ENCODE peak calls at places on chromosomes 3 and 15, in ten cellular contexts. One of them, this sample, is unnamed.

GRCh38 chr3:64680334-64680733 is 7.5 kb downstream of the ADAMTS9 start:
- DNase-seq in CD4-positive, alpha-beta T cell: no peak
- DNase-seq in hepatocyte: no peak
- DNase-seq in neural crest cell: no peak
- DNase-seq in fibroblast of pulmonary artery: no peak
- DNase-seq in progenitor cell of endocrine pancreas: no peak
- DNase-seq in IMR-90: no peak
- DNase-seq in globus pallidus: no peak
- DNase-seq in T1000: no peak
- DNase-seq in COR-L47: no peak
- DNase-seq in this sample: no peak

GRCh38 chr3:134495980-134496379 is 10.1 kb downstream of the CEP63 start:
- DNase-seq in CD4-positive, alpha-beta T cell: no peak
- DNase-seq in hepatocyte: no peak
- DNase-seq in neural crest cell: no peak
- DNase-seq in fibroblast of pulmonary artery: no peak
- DNase-seq in progenitor cell of endocrine pancreas: no peak
- DNase-seq in IMR-90: no peak
- DNase-seq in globus pallidus: no peak
- DNase-seq in T1000: no peak
- DNase-seq in COR-L47: no peak
- DNase-seq in this sample: no peak

GRCh38 chr3:103813955-103814354 is 1379.1 kb downstream of the ZPLD1 start:
- DNase-seq in CD4-positive, alpha-beta T cell: no peak
- DNase-seq in hepatocyte: no peak
- DNase-seq in neural crest cell: no peak
- DNase-seq in fibroblast of pulmonary artery: no peak
- DNase-seq in progenitor cell of endocrine pancreas: no peak
- DNase-seq in IMR-90: no peak
- DNase-seq in globus pallidus: no peak
- DNase-seq in T1000: no peak
- DNase-seq in COR-L47: peak; percentile 63
- DNase-seq in this sample: no peak

GRCh38 chr3:98034036-98034435 is 1.1 kb downstream of the GABRR3 start:
- DNase-seq in CD4-positive, alpha-beta T cell: no peak
- DNase-seq in hepatocyte: no peak
- DNase-seq in neural crest cell: no peak
- DNase-seq in fibroblast of pulmonary artery: no peak
- DNase-seq in progenitor cell of endocrine pancreas: no peak
- DNase-seq in IMR-90: no peak
- DNase-seq in globus pallidus: no peak
- DNase-seq in T1000: no peak
- DNase-seq in COR-L47: no peak
- DNase-seq in this sample: no peak

GRCh38 chr3:107235923-107236315 is 141.3 kb upstream of the CCDC54 start:
- DNase-seq in CD4-positive, alpha-beta T cell: peak; percentile 20
- DNase-seq in hepatocyte: peak; percentile 86
- DNase-seq in neural crest cell: peak; percentile 53
- DNase-seq in fibroblast of pulmonary artery: peak; percentile 96
- DNase-seq in progenitor cell of endocrine pancreas: peak; percentile 20
- DNase-seq in IMR-90: peak; percentile 89
- DNase-seq in globus pallidus: peak; percentile 98
- DNase-seq in T1000: peak; percentile 51
- DNase-seq in COR-L47: peak; percentile 83
- DNase-seq in this sample: peak; percentile 55

GRCh38 chr15:96421211-96421610 is 90.7 kb downstream of the NR2F2 start:
- DNase-seq in CD4-positive, alpha-beta T cell: no peak
- DNase-seq in hepatocyte: no peak
- DNase-seq in neural crest cell: no peak
- DNase-seq in fibroblast of pulmonary artery: no peak
- DNase-seq in progenitor cell of endocrine pancreas: no peak
- DNase-seq in IMR-90: peak; percentile 61
- DNase-seq in globus pallidus: no peak
- DNase-seq in T1000: no peak
- DNase-seq in COR-L47: no peak
- DNase-seq in this sample: no peak

GRCh38 chr3:44795197-44795596 is 33.6 kb downstream of the KIF15 start:
- DNase-seq in CD4-positive, alpha-beta T cell: no peak
- DNase-seq in hepatocyte: no peak
- DNase-seq in neural crest cell: no peak
- DNase-seq in fibroblast of pulmonary artery: no peak
- DNase-seq in progenitor cell of endocrine pancreas: no peak
- DNase-seq in IMR-90: peak; percentile 41
- DNase-seq in globus pallidus: no peak
- DNase-seq in T1000: no peak
- DNase-seq in COR-L47: no peak
- DNase-seq in this sample: no peak

GRCh38 chr15:99928429-99928981 is 195.3 kb upstream of the LYSMD4 start:
- DNase-seq in CD4-positive, alpha-beta T cell: peak; percentile 76
- DNase-seq in hepatocyte: peak; percentile 85
- DNase-seq in neural crest cell: peak; percentile 71
- DNase-seq in fibroblast of pulmonary artery: peak; percentile 82
- DNase-seq in progenitor cell of endocrine pancreas: peak; percentile 41
- DNase-seq in IMR-90: peak; percentile 66
- DNase-seq in globus pallidus: peak; percentile 75
- DNase-seq in T1000: peak; percentile 61
- DNase-seq in COR-L47: peak; percentile 58
- DNase-seq in this sample: peak; percentile 70

GRCh38 chr15:48520376-48521155 is 124.9 kb downstream of the FBN1 start:
- DNase-seq in CD4-positive, alpha-beta T cell: no peak
- DNase-seq in hepatocyte: no peak
- DNase-seq in neural crest cell: no peak
- DNase-seq in fibroblast of pulmonary artery: no peak
- DNase-seq in progenitor cell of endocrine pancreas: no peak
- DNase-seq in IMR-90: no peak
- DNase-seq in globus pallidus: no peak
- DNase-seq in T1000: no peak
- DNase-seq in COR-L47: no peak
- DNase-seq in this sample: peak; percentile 33

GRCh38 chr15:91535856-91536500 is 317.5 kb upstream of the SLCO3A1 start:
- DNase-seq in CD4-positive, alpha-beta T cell: no peak
- DNase-seq in hepatocyte: no peak
- DNase-seq in neural crest cell: no peak
- DNase-seq in fibroblast of pulmonary artery: no peak
- DNase-seq in progenitor cell of endocrine pancreas: no peak
- DNase-seq in IMR-90: no peak
- DNase-seq in globus pallidus: no peak
- DNase-seq in T1000: no peak
- DNase-seq in COR-L47: no peak
- DNase-seq in this sample: no peak

GRCh38 chr3:183489455-183490210 is 61.2 kb upstream of the MCF2L2 start:
- DNase-seq in CD4-positive, alpha-beta T cell: no peak
- DNase-seq in hepatocyte: no peak
- DNase-seq in neural crest cell: no peak
- DNase-seq in fibroblast of pulmonary artery: peak; percentile 30
- DNase-seq in progenitor cell of endocrine pancreas: no peak
- DNase-seq in IMR-90: peak; percentile 43
- DNase-seq in globus pallidus: no peak
- DNase-seq in T1000: no peak
- DNase-seq in COR-L47: no peak
- DNase-seq in this sample: no peak

GRCh38 chr15:25933456-25934158 is 70.5 kb upstream of the ATP10A start:
- DNase-seq in CD4-positive, alpha-beta T cell: peak; percentile 64
- DNase-seq in hepatocyte: peak; percentile 87
- DNase-seq in neural crest cell: peak; percentile 43
- DNase-seq in fibroblast of pulmonary artery: peak; percentile 80
- DNase-seq in progenitor cell of endocrine pancreas: peak; percentile 27
- DNase-seq in IMR-90: peak; percentile 87
- DNase-seq in globus pallidus: peak; percentile 23
- DNase-seq in T1000: no peak
- DNase-seq in COR-L47: peak; percentile 46
- DNase-seq in this sample: peak; percentile 58

GRCh38 chr3:42228796-42229195 is 37.2 kb downstream of the CCK start:
- DNase-seq in CD4-positive, alpha-beta T cell: no peak
- DNase-seq in hepatocyte: no peak
- DNase-seq in neural crest cell: no peak
- DNase-seq in fibroblast of pulmonary artery: peak; percentile 19
- DNase-seq in progenitor cell of endocrine pancreas: no peak
- DNase-seq in IMR-90: peak; percentile 16
- DNase-seq in globus pallidus: no peak
- DNase-seq in T1000: no peak
- DNase-seq in COR-L47: no peak
- DNase-seq in this sample: no peak

This sample was measured in endothelial cell.